ENCODE peak calls at places on chromosomes 1 and 21, in nine cellular contexts. O is choroid plexus epithelial cell, Z is HFF-Myc, N is fibroblast of pulmonary artery, H is coronary artery, F is AG04450, U is fibroblast of mammary gland, G is left ventricle myocardium inferior, R is lower lobe of right lung. T is an unnamed sample.

GRCh38 chr1:63124666-63125191 is 197.6 kb upstream of the FOXD3 start:
- DNase-seq in O (peak), Z (peak), N (peak), H (no peak), F (peak), U (peak), G (no peak), R (no peak), T (no peak)

GRCh38 chr1:93347319-93347899 is 1.7 kb downstream of the DR1 start:
- DNase-seq in O (no peak), Z (no peak), N (no peak), H (no peak), F (no peak), U (no peak), G (no peak), R (no peak), T (no peak)

GRCh38 chr1:3441880-3442279 is 12.6 kb upstream of the ARHGEF16 start:
- DNase-seq in O (no peak), Z (no peak), N (no peak), H (no peak), F (no peak), U (no peak), G (no peak), R (no peak), T (no peak)

GRCh38 chr1:248752119-248752931 is 3.2 kb downstream of the LYPD8 start:
- DNase-seq in O (no peak), Z (no peak), N (peak), H (no peak), F (no peak), U (peak), G (no peak), R (no peak), T (no peak)

GRCh38 chr1:78726686-78727085 is 77.1 kb downstream of the IFI44 start:
- DNase-seq in O (peak), Z (no peak), N (peak), H (no peak), F (no peak), U (peak), G (no peak), R (no peak), T (no peak)

GRCh38 chr1:20035114-20035513 is 34.9 kb upstream of the PLA2G5 start:
- DNase-seq in O (no peak), Z (no peak), N (peak), H (no peak), F (no peak), U (no peak), G (no peak), R (no peak), T (no peak)

GRCh38 chr1:115404936-115405335 is 66.9 kb upstream of the NGF start:
- DNase-seq in O (no peak), Z (no peak), N (no peak), H (no peak), F (no peak), U (no peak), G (no peak), R (no peak), T (no peak)

GRCh38 chr1:31216016-31216415 is 23.7 kb downstream of the NKAIN1 start:
- DNase-seq in O (peak), Z (peak), N (peak), H (no peak), F (no peak), U (peak), G (peak), R (no peak), T (peak)

GRCh38 chr21:36437745-36438128 is 42.2 kb downstream of the CLDN14 start:
- DNase-seq in O (peak), Z (no peak), N (peak), H (no peak), F (peak), U (peak), G (no peak), R (no peak), T (no peak)

GRCh38 chr1:8082945-8083344 is 56.8 kb upstream of the ERRFI1 start:
- DNase-seq in O (peak), Z (no peak), N (peak), H (no peak), F (no peak), U (peak), G (peak), R (no peak), T (no peak)

GRCh38 chr1:102015728-102016127 is 19.0 kb upstream of the OLFM3 start:
- DNase-seq in O (no peak), Z (no peak), N (no peak), H (no peak), F (no peak), U (no peak), G (no peak), R (no peak), T (no peak)

GRCh38 chr1:56490619-56491018 is 88.7 kb downstream of the PLPP3 start:
- DNase-seq in O (peak), Z (no peak), N (no peak), H (no peak), F (no peak), U (no peak), G (no peak), R (no peak), T (no peak)

GRCh38 chr1:101723415-101723814 is 273.3 kb downstream of the OLFM3 start:
- DNase-seq in O (no peak), Z (no peak), N (no peak), H (no peak), F (no peak), U (no peak), G (no peak), R (no peak), T (no peak)

GRCh38 chr1:244077473-244078220 is 26.6 kb downstream of the ZBTB18 start:
- DNase-seq in O (no peak), Z (no peak), N (no peak), H (no peak), F (no peak), U (no peak), G (no peak), R (no peak), T (no peak)

GRCh38 chr1:15543589-15544568 is 17.2 kb downstream of the DNAJC16 start:
- DNase-seq in O (peak), Z (no peak), N (peak), H (peak), F (peak), U (peak), G (no peak), R (no peak), T (no peak)

GRCh38 chr1:9596419-9597123 is 7.9 kb downstream of the TMEM201 start:
- DNase-seq in O (peak), Z (no peak), N (peak), H (no peak), F (no peak), U (no peak), G (no peak), R (peak), T (no peak)

GRCh38 chr1:154193821-154194220 is 1.9 kb upstream of the TPM3 start:
- DNase-seq in O (no peak), Z (no peak), N (peak), H (no peak), F (no peak), U (peak), G (no peak), R (no peak), T (no peak)

GRCh38 chr1:206713910-206714312 is 29.2 kb downstream of the MAPKAPK2 start:
- DNase-seq in O (no peak), Z (no peak), N (no peak), H (no peak), F (no peak), U (peak), G (no peak), R (no peak), T (no peak)

GRCh38 chr1:46017876-46018503 is 114.4 kb downstream of the PIK3R3 start:
- DNase-seq in O (no peak), Z (no peak), N (no peak), H (no peak), F (no peak), U (no peak), G (no peak), R (no peak), T (no peak)

GRCh38 chr1:37481289-37482003 is 7.1 kb downstream of the ZC3H12A start:
- DNase-seq in O (no peak), Z (no peak), N (no peak), H (no peak), F (no peak), U (peak), G (no peak), R (peak), T (no peak)

GRCh38 chr1:200626853-200627534 is 6.4 kb upstream of the KIF14 start:
- DNase-seq in O (no peak), Z (no peak), N (no peak), H (no peak), F (no peak), U (no peak), G (no peak), R (no peak), T (no peak)

GRCh38 chr1:43935711-43936427 is 2.3 kb downstream of the ARTN start:
- DNase-seq in O (no peak), Z (no peak), N (no peak), H (no peak), F (no peak), U (no peak), G (no peak), R (no peak), T (peak)

GRCh38 chr1:110200666-110201065 is 9.4 kb upstream of the KCNC4 start:
- DNase-seq in O (peak), Z (no peak), N (no peak), H (no peak), F (no peak), U (peak), G (no peak), R (no peak), T (no peak)

GRCh38 chr1:30627994-30628393 is 95.4 kb downstream of the MATN1 start:
- DNase-seq in O (no peak), Z (no peak), N (no peak), H (no peak), F (no peak), U (no peak), G (no peak), R (no peak), T (no peak)

GRCh38 chr1:10519016-10519417 is 44.3 kb downstream of the PEX14 start:
- DNase-seq in O (no peak), Z (no peak), N (no peak), H (no peak), F (no peak), U (no peak), G (no peak), R (no peak), T (no peak)

GRCh38 chr1:166822385-166822784 is 16.9 kb upstream of the POGK start:
- DNase-seq in O (no peak), Z (no peak), N (no peak), H (no peak), F (no peak), U (no peak), G (no peak), R (no peak), T (no peak)
- TF ChIP-seq CTCF in O (peak), Z (peak), N (peak), H (no peak), F (peak), U (peak), G (peak), R (no peak), T (no peak)

DNA sequence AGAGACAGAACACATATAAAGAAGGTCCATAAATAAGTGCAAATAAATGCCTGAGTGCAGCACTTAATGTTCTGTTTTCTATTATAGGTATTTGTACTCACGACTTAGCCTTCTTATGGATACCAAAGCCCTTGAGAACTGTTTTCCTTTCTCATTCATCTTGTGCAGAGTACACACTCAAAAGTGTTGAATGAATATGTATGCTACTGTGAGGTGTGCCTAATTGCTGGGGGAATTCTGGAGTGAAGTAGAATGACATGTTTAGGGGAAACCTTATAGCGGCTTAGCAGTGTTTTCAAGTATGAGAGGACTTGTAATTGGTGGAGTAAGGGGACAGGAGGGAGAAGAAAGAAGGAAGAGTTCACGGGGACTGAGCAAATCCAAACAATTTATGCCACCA is 157.6 kb downstream of the CACNA1E start:
- DNase-seq in O (no peak), Z (no peak), N (no peak), H (no peak), F (no peak), U (no peak), G (no peak), R (no peak), T (no peak)
- H3K4me3 ChIP-seq in O (no peak), Z (no peak), N (no peak), H (no peak), F (no peak), U (no peak), G (no peak), R (no peak), T (no peak)

DNA sequence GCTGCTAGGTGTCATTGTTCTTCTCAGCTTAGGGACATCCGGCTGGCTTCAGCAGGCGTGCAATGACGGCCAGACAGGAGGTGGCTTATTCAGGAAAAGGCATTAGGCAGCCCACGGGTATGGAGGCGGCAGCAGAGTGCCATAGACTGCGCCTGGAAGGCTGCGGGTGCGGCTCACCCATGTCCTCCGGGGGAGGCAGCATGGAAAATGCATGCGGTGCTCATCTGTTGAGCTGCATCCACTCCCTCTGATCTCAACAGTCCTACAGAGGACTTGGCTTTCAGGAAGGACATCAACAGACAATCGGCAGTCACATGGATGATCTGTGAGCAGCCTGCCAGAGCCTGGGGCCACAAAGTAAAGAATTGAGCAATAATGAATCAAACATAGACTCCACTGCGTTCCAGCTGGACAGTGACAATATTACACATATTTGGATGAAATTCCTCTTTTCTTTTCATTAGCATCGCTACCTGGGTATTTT is 42.9 kb downstream of the UMODL1 start:
- DNase-seq in O (no peak), Z (no peak), N (no peak), H (no peak), F (no peak), U (peak), G (no peak), R (no peak), T (no peak)
- TF ChIP-seq CTCF in O (no peak), Z (no peak), N (no peak), H (no peak), F (peak), U (peak), G (peak), R (no peak), T (no peak)

GRCh38 chr1:204359474-204360255 is at the start of gene PLEKHA6:
- DNase-seq in O (peak), Z (no peak), N (peak), H (no peak), F (no peak), U (peak), G (peak), R (no peak), T (no peak)

GRCh38 chr1:204360314-204360713 is 585 bp upstream of the PLEKHA6 start:
- DNase-seq in O (no peak), Z (no peak), N (no peak), H (no peak), F (no peak), U (no peak), G (no peak), R (no peak), T (no peak)

GRCh38 chr1:204358605-204359004 is 1.1 kb downstream of the PLEKHA6 start:
- DNase-seq in O (no peak), Z (no peak), N (no peak), H (no peak), F (no peak), U (no peak), G (no peak), R (no peak), T (no peak)

GRCh38 chr1:204358145-204358544 is 1.6 kb downstream of the PLEKHA6 start:
- DNase-seq in O (no peak), Z (no peak), N (no peak), H (no peak), F (no peak), U (no peak), G (no peak), R (no peak), T (no peak)

GRCh38 chr1:204359131-204359473 is 627 bp downstream of the PLEKHA6 start:
- DNase-seq in O (no peak), Z (no peak), N (no peak), H (no peak), F (no peak), U (no peak), G (no peak), R (no peak), T (no peak)
- H3K4me3 ChIP-seq in O (no peak), Z (no peak), N (no peak), H (no peak), F (peak), U (no peak), G (peak), R (no peak), T (no peak)